ENCODE peak calls at places on chromosomes 3 and 15, in nine cellular contexts. One of them, this sample, is unnamed.

GRCh38 chr15:40493089-40493840 is 22.5 kb downstream of the CHST14 start:
- DNase-seq in Kasumi-1: no peak
- DNase-seq in NCI-H2081: no peak
- DNase-seq in DMS53: peak
- DNase-seq in aorta: no peak
- DNase-seq in DMS 273 treated with DMSO at 0.1 percent for 48 hours: no peak
- DNase-seq in activated T-cell treated with anti-CD3 and anti-CD28 coated beads for 48 hours: peak
- DNase-seq in GM03348: no peak
- DNase-seq in posterior cingulate gyrus: no peak
- DNase-seq in this sample: peak

GRCh38 chr3:178202199-178202598 is 334.0 kb upstream of the KCNMB2 start:
- DNase-seq in Kasumi-1: no peak
- DNase-seq in NCI-H2081: no peak
- DNase-seq in DMS53: peak
- DNase-seq in aorta: no peak
- DNase-seq in DMS 273 treated with DMSO at 0.1 percent for 48 hours: no peak
- DNase-seq in activated T-cell treated with anti-CD3 and anti-CD28 coated beads for 48 hours: no peak
- DNase-seq in GM03348: no peak
- DNase-seq in posterior cingulate gyrus: no peak
- DNase-seq in this sample: no peak

GRCh38 chr15:64825431-64826294 is at the start of gene PIF1:
- DNase-seq in Kasumi-1: peak
- DNase-seq in NCI-H2081: peak
- DNase-seq in DMS53: peak
- DNase-seq in aorta: peak
- DNase-seq in DMS 273 treated with DMSO at 0.1 percent for 48 hours: peak
- DNase-seq in activated T-cell treated with anti-CD3 and anti-CD28 coated beads for 48 hours: peak
- DNase-seq in GM03348: peak
- DNase-seq in posterior cingulate gyrus: peak
- DNase-seq in this sample: peak

GRCh38 chr3:114362815-114363214 is 69.0 kb downstream of the TIGIT start:
- DNase-seq in Kasumi-1: peak
- DNase-seq in NCI-H2081: no peak
- DNase-seq in DMS53: peak
- DNase-seq in aorta: no peak
- DNase-seq in DMS 273 treated with DMSO at 0.1 percent for 48 hours: peak
- DNase-seq in activated T-cell treated with anti-CD3 and anti-CD28 coated beads for 48 hours: no peak
- DNase-seq in GM03348: peak
- DNase-seq in posterior cingulate gyrus: no peak
- DNase-seq in this sample: no peak

GRCh38 chr3:1439395-1439794 is 346.6 kb downstream of the CNTN6 start:
- DNase-seq in Kasumi-1: peak
- DNase-seq in NCI-H2081: no peak
- DNase-seq in DMS53: peak
- DNase-seq in aorta: no peak
- DNase-seq in DMS 273 treated with DMSO at 0.1 percent for 48 hours: no peak
- DNase-seq in activated T-cell treated with anti-CD3 and anti-CD28 coated beads for 48 hours: peak
- DNase-seq in GM03348: no peak
- DNase-seq in posterior cingulate gyrus: peak
- DNase-seq in this sample: peak

GRCh38 chr3:41339758-41340157 is 140.5 kb downstream of the CTNNB1 start:
- DNase-seq in Kasumi-1: no peak
- DNase-seq in NCI-H2081: no peak
- DNase-seq in DMS53: no peak
- DNase-seq in aorta: no peak
- DNase-seq in DMS 273 treated with DMSO at 0.1 percent for 48 hours: no peak
- DNase-seq in activated T-cell treated with anti-CD3 and anti-CD28 coated beads for 48 hours: no peak
- DNase-seq in GM03348: no peak
- DNase-seq in posterior cingulate gyrus: no peak
- DNase-seq in this sample: no peak

GRCh38 chr3:24145981-24146822 is 201.1 kb downstream of the NR1D2 start:
- DNase-seq in Kasumi-1: no peak
- DNase-seq in NCI-H2081: no peak
- DNase-seq in DMS53: no peak
- DNase-seq in aorta: no peak
- DNase-seq in DMS 273 treated with DMSO at 0.1 percent for 48 hours: no peak
- DNase-seq in activated T-cell treated with anti-CD3 and anti-CD28 coated beads for 48 hours: no peak
- DNase-seq in GM03348: peak
- DNase-seq in posterior cingulate gyrus: no peak
- DNase-seq in this sample: no peak

GRCh38 chr3:44983413-44984040 is 7.5 kb downstream of the EXOSC7 start:
- DNase-seq in Kasumi-1: no peak
- DNase-seq in NCI-H2081: no peak
- DNase-seq in DMS53: peak
- DNase-seq in aorta: no peak
- DNase-seq in DMS 273 treated with DMSO at 0.1 percent for 48 hours: no peak
- DNase-seq in activated T-cell treated with anti-CD3 and anti-CD28 coated beads for 48 hours: no peak
- DNase-seq in GM03348: peak
- DNase-seq in posterior cingulate gyrus: no peak
- DNase-seq in this sample: no peak

GRCh38 chr3:50572801-50573371 is 3.6 kb downstream of the HEMK1 start:
- DNase-seq in Kasumi-1: no peak
- DNase-seq in NCI-H2081: no peak
- DNase-seq in DMS53: no peak
- DNase-seq in aorta: no peak
- DNase-seq in DMS 273 treated with DMSO at 0.1 percent for 48 hours: no peak
- DNase-seq in activated T-cell treated with anti-CD3 and anti-CD28 coated beads for 48 hours: peak
- DNase-seq in GM03348: no peak
- DNase-seq in posterior cingulate gyrus: no peak
- DNase-seq in this sample: peak

GRCh38 chr3:64666171-64666581 is 21.6 kb downstream of the ADAMTS9 start:
- DNase-seq in Kasumi-1: no peak
- DNase-seq in NCI-H2081: no peak
- DNase-seq in DMS53: no peak
- DNase-seq in aorta: no peak
- DNase-seq in DMS 273 treated with DMSO at 0.1 percent for 48 hours: no peak
- DNase-seq in activated T-cell treated with anti-CD3 and anti-CD28 coated beads for 48 hours: no peak
- DNase-seq in GM03348: peak
- DNase-seq in posterior cingulate gyrus: no peak
- DNase-seq in this sample: no peak

GRCh38 chr3:19539488-19540395 is 391.4 kb downstream of the KCNH8 start:
- DNase-seq in Kasumi-1: peak
- DNase-seq in NCI-H2081: no peak
- DNase-seq in DMS53: no peak
- DNase-seq in aorta: no peak
- DNase-seq in DMS 273 treated with DMSO at 0.1 percent for 48 hours: no peak
- DNase-seq in activated T-cell treated with anti-CD3 and anti-CD28 coated beads for 48 hours: no peak
- DNase-seq in GM03348: no peak
- DNase-seq in posterior cingulate gyrus: no peak
- DNase-seq in this sample: no peak

GRCh38 chr3:119211193-119211592 is 29.5 kb downstream of the B4GALT4 start:
- DNase-seq in Kasumi-1: no peak
- DNase-seq in NCI-H2081: no peak
- DNase-seq in DMS53: no peak
- DNase-seq in aorta: no peak
- DNase-seq in DMS 273 treated with DMSO at 0.1 percent for 48 hours: no peak
- DNase-seq in activated T-cell treated with anti-CD3 and anti-CD28 coated beads for 48 hours: no peak
- DNase-seq in GM03348: no peak
- DNase-seq in posterior cingulate gyrus: no peak
- DNase-seq in this sample: no peak

GRCh38 chr15:22956257-22956979 is 23.8 kb downstream of the CYFIP1 start:
- DNase-seq in Kasumi-1: no peak
- DNase-seq in NCI-H2081: no peak
- DNase-seq in DMS53: no peak
- DNase-seq in aorta: peak
- DNase-seq in DMS 273 treated with DMSO at 0.1 percent for 48 hours: no peak
- DNase-seq in activated T-cell treated with anti-CD3 and anti-CD28 coated beads for 48 hours: no peak
- DNase-seq in GM03348: no peak
- DNase-seq in posterior cingulate gyrus: peak
- DNase-seq in this sample: no peak

GRCh38 chr3:185988080-185988815 is 50.4 kb upstream of the TRA2B start:
- DNase-seq in Kasumi-1: no peak
- DNase-seq in NCI-H2081: no peak
- DNase-seq in DMS53: no peak
- DNase-seq in aorta: no peak
- DNase-seq in DMS 273 treated with DMSO at 0.1 percent for 48 hours: peak
- DNase-seq in activated T-cell treated with anti-CD3 and anti-CD28 coated beads for 48 hours: no peak
- DNase-seq in GM03348: no peak
- DNase-seq in posterior cingulate gyrus: no peak
- DNase-seq in this sample: no peak

GRCh38 chr3:151412989-151413388 is 28.4 kb upstream of the P2RY12 start:
- DNase-seq in Kasumi-1: peak
- DNase-seq in NCI-H2081: no peak
- DNase-seq in DMS53: peak
- DNase-seq in aorta: no peak
- DNase-seq in DMS 273 treated with DMSO at 0.1 percent for 48 hours: no peak
- DNase-seq in activated T-cell treated with anti-CD3 and anti-CD28 coated beads for 48 hours: no peak
- DNase-seq in GM03348: no peak
- DNase-seq in posterior cingulate gyrus: no peak
- DNase-seq in this sample: no peak

GRCh38 chr15:92663250-92663951 is 7.8 kb upstream of the FAM174B start:
- DNase-seq in Kasumi-1: no peak
- DNase-seq in NCI-H2081: no peak
- DNase-seq in DMS53: no peak
- DNase-seq in aorta: no peak
- DNase-seq in DMS 273 treated with DMSO at 0.1 percent for 48 hours: no peak
- DNase-seq in activated T-cell treated with anti-CD3 and anti-CD28 coated beads for 48 hours: peak
- DNase-seq in GM03348: no peak
- DNase-seq in posterior cingulate gyrus: no peak
- DNase-seq in this sample: peak

GRCh38 chr3:13110678-13111116 is 37.5 kb upstream of the IQSEC1 start:
- DNase-seq in Kasumi-1: no peak
- DNase-seq in NCI-H2081: peak
- DNase-seq in DMS53: peak
- DNase-seq in aorta: no peak
- DNase-seq in DMS 273 treated with DMSO at 0.1 percent for 48 hours: no peak
- DNase-seq in activated T-cell treated with anti-CD3 and anti-CD28 coated beads for 48 hours: no peak
- DNase-seq in GM03348: no peak
- DNase-seq in posterior cingulate gyrus: peak
- DNase-seq in this sample: peak

GRCh38 chr3:125140011-125140813 is 72.3 kb downstream of the SLC12A8 start:
- DNase-seq in Kasumi-1: no peak
- DNase-seq in NCI-H2081: no peak
- DNase-seq in DMS53: no peak
- DNase-seq in aorta: no peak
- DNase-seq in DMS 273 treated with DMSO at 0.1 percent for 48 hours: no peak
- DNase-seq in activated T-cell treated with anti-CD3 and anti-CD28 coated beads for 48 hours: no peak
- DNase-seq in GM03348: peak
- DNase-seq in posterior cingulate gyrus: no peak
- DNase-seq in this sample: no peak